ENCODE peak calls at places on chromosome X, in four cellular contexts. N, A, L and G are unnamed samples.

GRCh38 chrX:148670277-148670676 is 169.9 kb downstream of the AFF2 start:
- ATAC-seq in L (no peak), N (no peak), A (no peak), G (no peak)

GRCh38 chrX:17226736-17227135 is 148.3 kb upstream of the NHS start:
- ATAC-seq in A (no peak), L (no peak), N (no peak), G (no peak)

GRCh38 chrX:63350979-63351616 is at the start of gene SPIN4:
- ATAC-seq in A (peak), N (peak), L (peak), G (peak)

GRCh38 chrX:69142688-69143239 is 22.5 kb downstream of the PJA1 start:
- ATAC-seq in L (no peak), N (no peak), A (no peak), G (no peak)

GRCh38 chrX:69503228-69503834 is 795 bp upstream of the NALF2 start:
- ATAC-seq in L (peak), A (peak), N (peak), G (peak)

GRCh38 chrX:68717663-68718442 is 70.4 kb downstream of the STARD8 start:
- ATAC-seq in N (no peak), L (no peak), A (no peak), G (no peak)

GRCh38 chrX:75067931-75068330 is 88.2 kb downstream of the ABCB7 start:
- ATAC-seq in N (no peak), A (no peak), L (peak), G (peak)

GRCh38 chrX:149494844-149495565 is 10.1 kb downstream of the IDS start:
- ATAC-seq in N (no peak), A (no peak), L (no peak), G (no peak)

GRCh38 chrX:94908648-94909047 is 1234.6 kb downstream of the FAM133A start:
- ATAC-seq in A (no peak), N (no peak), L (no peak), G (no peak)

GRCh38 chrX:107450823-107451509 is 1.5 kb downstream of the FRMPD3 start:
- ATAC-seq in L (no peak), A (no peak), N (peak), G (no peak)

GRCh38 chrX:39507617-39508299 is 590.0 kb downstream of the BCOR start:
- ATAC-seq in N (no peak), L (no peak), A (peak), G (no peak)

GRCh38 chrX:29233592-29234179 is 646.4 kb downstream of the IL1RAPL1 start:
- ATAC-seq in N (no peak), A (peak), L (no peak), G (no peak)

GRCh38 chrX:45186643-45187026 is 14.0 kb downstream of the DIPK2B start:
- ATAC-seq in A (peak), N (peak), L (no peak), G (peak)

GRCh38 chrX:115372026-115372610 is 82.6 kb downstream of the LUZP4 start:
- ATAC-seq in N (no peak), L (no peak), A (peak), G (no peak)

GRCh38 chrX:71228063-71228642 is 5.1 kb downstream of the GJB1 start:
- ATAC-seq in A (no peak), N (no peak), L (no peak), G (no peak)

GRCh38 chrX:64843224-64843623 is 133.0 kb downstream of the ZC4H2 start:
- ATAC-seq in N (no peak), A (no peak), L (no peak), G (peak)

GRCh38 chrX:78456909-78457308 is 129.5 kb upstream of the CYSLTR1 start:
- ATAC-seq in N (no peak), A (no peak), L (no peak), G (no peak)

GRCh38 chrX:97629597-97629985 is 745.9 kb downstream of the RPA4 start:
- ATAC-seq in N (no peak), A (no peak), L (no peak), G (no peak)

GRCh38 chrX:149495573-149496071 is 9.5 kb downstream of the IDS start:
- ATAC-seq in N (no peak), A (peak), L (no peak), G (no peak)

GRCh38 chrX:19708683-19709082 is 178.7 kb downstream of the SH3KBP1 start:
- ATAC-seq in A (no peak), N (no peak), L (peak), G (peak)

GRCh38 chrX:153688900-153689590 is 1.3 kb downstream of the SLC6A8 start:
- ATAC-seq in N (no peak), A (peak), L (no peak), G (no peak)

GRCh38 chrX:19388064-19388679 is 44.4 kb downstream of the PDHA1 start:
- ATAC-seq in N (no peak), L (no peak), A (no peak), G (no peak)

GRCh38 chrX:126723881-126724280 is 95.6 kb upstream of the PRR32 start:
- ATAC-seq in L (no peak), N (no peak), A (no peak), G (no peak)